ENCODE peak calls at places on chromosome 1, in five cellular contexts. One of them, this sample, is unnamed.

GRCh38 chr1:45840704-45841103 is 37.3 kb downstream of the MAST2 start:
- DNase-seq in SK-N-SH: no peak
- DNase-seq in HepG2: no peak
- DNase-seq in IMR-90: no peak
- DNase-seq in GM12878: no peak
- DNase-seq in this sample: no peak

GRCh38 chr1:98991127-98992003 is 13.3 kb downstream of the PLPPR5 start:
- DNase-seq in IMR-90: peak
- DNase-seq in SK-N-SH: no peak
- DNase-seq in GM12878: peak
- DNase-seq in HepG2: peak
- DNase-seq in this sample: no peak

GRCh38 chr1:115341948-115342347 is 3.9 kb upstream of the NGF start:
- DNase-seq in IMR-90: no peak
- DNase-seq in HepG2: no peak
- DNase-seq in SK-N-SH: no peak
- DNase-seq in GM12878: no peak
- DNase-seq in this sample: no peak

GRCh38 chr1:51281807-51282206 is 45.7 kb downstream of the RNF11 start:
- DNase-seq in HepG2: no peak
- DNase-seq in GM12878: no peak
- DNase-seq in IMR-90: no peak
- DNase-seq in SK-N-SH: peak
- DNase-seq in this sample: no peak

GRCh38 chr1:26597629-26598039 is 68.1 kb downstream of the RPS6KA1 start:
- DNase-seq in IMR-90: peak
- DNase-seq in HepG2: peak
- DNase-seq in GM12878: no peak
- DNase-seq in SK-N-SH: peak
- DNase-seq in this sample: peak

GRCh38 chr1:6365047-6365446 is 28.5 kb downstream of the ACOT7 start:
- DNase-seq in SK-N-SH: no peak
- DNase-seq in GM12878: no peak
- DNase-seq in IMR-90: no peak
- DNase-seq in HepG2: no peak
- DNase-seq in this sample: no peak

GRCh38 chr1:20739225-20739624 is 6.7 kb upstream of the SH2D5 start:
- DNase-seq in SK-N-SH: no peak
- DNase-seq in GM12878: no peak
- DNase-seq in HepG2: no peak
- DNase-seq in IMR-90: peak
- DNase-seq in this sample: no peak

GRCh38 chr1:181134543-181135461 is 46.3 kb downstream of the IER5 start:
- DNase-seq in GM12878: peak
- DNase-seq in IMR-90: peak
- DNase-seq in SK-N-SH: peak
- DNase-seq in HepG2: no peak
- DNase-seq in this sample: no peak

GRCh38 chr1:184685116-184685515 is 69.5 kb downstream of the EDEM3 start:
- DNase-seq in HepG2: no peak
- DNase-seq in SK-N-SH: no peak
- DNase-seq in IMR-90: no peak
- DNase-seq in GM12878: peak
- DNase-seq in this sample: no peak

GRCh38 chr1:218796773-218797172 is 376.9 kb upstream of the LYPLAL1 start:
- DNase-seq in IMR-90: no peak
- DNase-seq in HepG2: no peak
- DNase-seq in SK-N-SH: no peak
- DNase-seq in GM12878: no peak
- DNase-seq in this sample: no peak

GRCh38 chr1:175510914-175511313 is 232.5 kb downstream of the TNR start:
- DNase-seq in GM12878: no peak
- DNase-seq in SK-N-SH: no peak
- DNase-seq in IMR-90: no peak
- DNase-seq in HepG2: no peak
- DNase-seq in this sample: no peak

GRCh38 chr1:85649591-85649990 is 58.6 kb downstream of the ZNHIT6 start:
- DNase-seq in HepG2: no peak
- DNase-seq in GM12878: no peak
- DNase-seq in IMR-90: no peak
- DNase-seq in SK-N-SH: no peak
- DNase-seq in this sample: no peak

GRCh38 chr1:196136396-196136795 is 471.8 kb downstream of the KCNT2 start:
- DNase-seq in HepG2: no peak
- DNase-seq in GM12878: no peak
- DNase-seq in IMR-90: no peak
- DNase-seq in SK-N-SH: no peak
- DNase-seq in this sample: no peak

DNA sequence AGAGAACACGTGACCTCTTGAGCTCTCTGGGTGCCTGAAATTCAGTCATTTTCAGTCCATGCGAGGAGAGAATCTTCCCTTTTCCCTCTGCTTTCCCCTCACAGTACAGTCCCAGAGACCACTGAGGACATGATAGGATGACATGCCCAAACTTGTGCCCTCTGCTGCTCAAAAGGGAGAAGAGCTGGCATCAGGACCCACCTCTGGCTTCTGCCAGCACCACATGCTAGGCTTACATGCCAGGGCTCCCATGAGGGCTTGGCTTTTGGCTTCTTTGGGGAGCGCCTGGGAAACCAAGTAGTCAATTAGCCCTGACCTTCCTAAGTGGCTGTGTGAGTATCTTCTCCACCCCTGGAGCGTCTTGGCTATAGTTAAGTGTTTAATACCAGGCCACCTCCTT is 13.8 kb upstream of the KCNQ4 start:
- DNase-seq in HepG2: no peak
- DNase-seq in GM12878: no peak
- DNase-seq in IMR-90: no peak
- DNase-seq in SK-N-SH: no peak
- DNase-seq in this sample: no peak
- TF ChIP-seq MXI1 in HepG2: no peak
- TF ChIP-seq MXI1 in GM12878: no peak
- TF ChIP-seq MXI1 in IMR-90: no peak
- TF ChIP-seq MXI1 in SK-N-SH: no peak
- TF ChIP-seq MXI1 in this sample: no peak

DNA sequence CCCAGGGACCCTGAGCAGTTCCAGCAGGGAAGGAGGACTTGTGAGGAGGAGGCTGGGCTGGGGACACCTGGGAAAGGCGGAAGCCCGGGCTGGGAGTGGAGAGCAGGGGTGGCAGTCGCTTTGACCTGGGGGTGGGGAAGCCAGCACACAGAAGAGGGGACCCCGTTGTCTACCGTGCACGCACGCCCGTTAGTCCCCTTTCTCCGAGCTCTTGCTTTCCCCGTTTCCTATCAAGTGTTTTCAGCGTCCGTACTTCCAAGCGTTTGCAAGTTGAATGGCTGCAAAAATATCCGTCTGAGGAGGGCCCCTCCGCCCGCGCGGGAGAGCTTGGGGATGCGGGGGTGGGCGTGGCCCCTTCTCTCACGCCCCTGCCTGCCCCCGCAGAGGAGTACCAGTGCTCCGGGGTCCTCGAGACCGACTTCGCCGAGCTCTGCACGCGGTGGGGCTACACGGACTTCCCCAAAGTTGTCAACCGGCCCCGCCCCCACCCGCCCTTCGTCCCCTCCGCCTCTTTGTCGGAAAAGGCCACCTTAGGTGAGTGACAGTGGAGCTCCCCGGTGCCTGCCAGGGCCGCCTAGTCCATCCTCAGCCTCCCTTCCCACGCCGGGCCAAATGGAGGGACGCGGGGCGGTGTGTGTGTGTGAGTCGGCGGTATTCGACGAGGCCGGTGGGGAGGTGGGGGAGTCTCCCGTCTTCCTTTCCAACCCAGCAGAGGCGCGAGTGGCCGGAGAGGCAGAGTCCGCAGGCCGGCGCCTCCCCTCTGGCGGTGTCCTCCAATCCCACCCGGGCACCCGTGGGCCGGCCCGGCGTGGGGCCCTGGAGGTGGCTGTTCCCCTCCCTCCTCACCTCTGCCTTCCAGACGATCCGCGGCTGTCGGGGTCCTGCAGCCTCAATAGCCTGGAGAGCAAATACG is 3.4 kb downstream of the LRRC71 start:
- DNase-seq in SK-N-SH: no peak
- DNase-seq in HepG2: no peak
- DNase-seq in IMR-90: no peak
- DNase-seq in GM12878: no peak
- DNase-seq in this sample: peak
- TF ChIP-seq MXI1 in SK-N-SH: no peak
- TF ChIP-seq MXI1 in HepG2: no peak
- TF ChIP-seq MXI1 in IMR-90: no peak
- TF ChIP-seq MXI1 in GM12878: no peak
- TF ChIP-seq MXI1 in this sample: no peak

GRCh38 chr1:205983925-205984725 is 19.1 kb downstream of the RAB7B start:
- DNase-seq in IMR-90: peak
- DNase-seq in HepG2: peak
- DNase-seq in SK-N-SH: peak
- DNase-seq in GM12878: no peak
- DNase-seq in this sample: peak
- TF ChIP-seq MXI1 in IMR-90: no peak
- TF ChIP-seq MXI1 in HepG2: no peak
- TF ChIP-seq MXI1 in SK-N-SH: no peak
- TF ChIP-seq MXI1 in GM12878: no peak
- TF ChIP-seq MXI1 in this sample: no peak

DNA sequence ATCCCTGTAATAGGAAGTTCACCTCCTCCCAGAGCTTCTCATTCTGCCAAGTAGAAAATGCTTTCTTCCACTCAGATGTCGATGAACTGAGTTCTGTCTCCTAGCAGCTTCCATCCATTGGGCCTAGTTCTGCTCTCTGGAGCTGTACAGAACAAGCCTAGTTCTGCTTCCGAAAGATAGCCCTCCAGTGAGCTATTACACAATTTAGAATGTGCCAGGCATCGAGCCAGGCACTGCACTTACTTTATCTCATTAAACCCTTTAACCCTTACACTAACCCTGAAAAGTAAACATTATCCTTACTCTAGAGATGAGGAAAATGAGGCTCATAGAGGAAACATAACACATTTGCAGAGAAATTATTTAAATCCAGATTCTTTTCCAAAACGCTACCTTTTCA is 20.7 kb downstream of the COA7 start:
- DNase-seq in HepG2: no peak
- DNase-seq in GM12878: no peak
- DNase-seq in SK-N-SH: no peak
- DNase-seq in IMR-90: peak
- DNase-seq in this sample: no peak
- TF ChIP-seq MXI1 in HepG2: no peak
- TF ChIP-seq MXI1 in GM12878: no peak
- TF ChIP-seq MXI1 in SK-N-SH: no peak
- TF ChIP-seq MXI1 in IMR-90: no peak
- TF ChIP-seq MXI1 in this sample: no peak

DNA sequence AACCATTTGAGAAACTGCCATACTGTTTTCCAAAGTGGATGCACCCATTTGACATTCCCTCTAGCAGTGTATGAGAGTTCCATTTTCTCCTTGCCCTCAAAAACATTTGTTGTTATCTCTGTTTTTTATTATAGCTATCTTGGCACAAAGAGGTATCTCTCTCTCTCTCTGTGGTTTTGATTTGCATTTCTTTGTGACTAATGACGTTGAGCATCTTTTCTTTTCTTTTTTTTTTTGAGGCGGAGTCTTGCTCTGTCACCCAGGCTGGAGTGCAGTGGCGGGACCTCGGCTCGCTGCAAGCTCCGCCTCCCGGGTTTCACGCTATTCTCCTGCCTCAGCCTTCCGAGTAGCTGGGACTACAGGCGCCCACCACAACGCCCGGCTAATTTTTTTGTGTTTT is 17.4 kb upstream of the ZMYM6 start:
- DNase-seq in HepG2: no peak
- DNase-seq in SK-N-SH: no peak
- DNase-seq in GM12878: no peak
- DNase-seq in IMR-90: no peak
- DNase-seq in this sample: no peak
- TF ChIP-seq MXI1 in HepG2: no peak
- TF ChIP-seq MXI1 in SK-N-SH: no peak
- TF ChIP-seq MXI1 in GM12878: no peak
- TF ChIP-seq MXI1 in IMR-90: no peak
- TF ChIP-seq MXI1 in this sample: no peak

DNA sequence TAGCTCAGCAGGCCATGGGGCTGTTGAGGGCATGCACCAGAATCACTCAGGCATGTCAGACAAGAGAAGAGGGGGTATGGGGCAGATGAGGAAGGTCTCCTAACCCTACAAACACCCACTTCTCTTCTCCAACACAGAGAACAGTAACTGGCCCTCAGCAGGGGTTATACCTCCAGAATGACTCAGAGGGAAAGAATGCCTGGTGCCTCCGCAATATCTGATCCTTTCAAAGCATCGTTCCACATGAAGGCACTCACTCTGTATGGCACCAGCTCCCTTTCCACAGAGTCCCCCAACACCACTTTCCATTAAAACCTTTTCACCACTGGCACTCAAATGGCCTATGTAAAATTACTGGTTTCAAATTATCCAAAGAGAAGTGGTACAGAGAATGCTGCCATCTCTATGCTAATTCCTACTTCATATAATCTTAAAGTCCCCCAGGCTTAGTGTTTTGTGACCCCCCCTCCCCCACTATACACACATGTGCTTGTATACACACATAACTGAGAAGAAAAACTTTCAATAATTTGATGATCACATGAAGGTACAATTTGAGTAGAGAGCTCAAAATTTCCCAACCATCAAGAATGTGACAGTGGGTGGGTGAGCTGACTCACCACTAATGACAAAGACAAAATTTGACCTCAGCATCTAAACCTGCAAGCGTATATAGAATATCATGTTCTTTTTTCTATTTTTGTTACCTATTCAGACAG is 91.5 kb downstream of the SIPA1L2 start:
- DNase-seq in IMR-90: peak
- DNase-seq in GM12878: no peak
- DNase-seq in SK-N-SH: no peak
- DNase-seq in HepG2: peak
- DNase-seq in this sample: no peak
- TF ChIP-seq MXI1 in IMR-90: no peak
- TF ChIP-seq MXI1 in GM12878: no peak
- TF ChIP-seq MXI1 in SK-N-SH: no peak
- TF ChIP-seq MXI1 in HepG2: no peak
- TF ChIP-seq MXI1 in this sample: no peak

DNA sequence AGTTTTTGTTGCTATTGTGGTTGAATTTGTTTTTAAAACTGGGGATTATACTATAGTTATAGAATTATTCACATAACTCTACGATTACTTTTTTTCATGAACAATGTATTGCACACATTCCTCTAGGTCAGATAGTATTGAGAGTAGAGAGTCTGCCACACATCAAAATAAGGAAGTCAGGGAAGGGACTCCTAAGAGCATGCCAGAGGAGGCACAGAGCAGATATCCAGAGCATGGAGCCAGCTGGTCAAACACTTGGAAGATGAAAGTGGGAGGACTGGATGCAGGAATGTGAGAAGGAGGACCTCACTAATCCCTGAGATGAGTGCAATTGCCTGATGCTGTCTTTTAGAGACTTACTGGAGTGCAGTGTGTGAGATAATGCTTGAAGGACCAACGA is 9.6 kb upstream of the RFX5 start:
- DNase-seq in GM12878: no peak
- DNase-seq in HepG2: no peak
- DNase-seq in SK-N-SH: no peak
- DNase-seq in IMR-90: no peak
- DNase-seq in this sample: no peak
- TF ChIP-seq MXI1 in GM12878: no peak
- TF ChIP-seq MXI1 in HepG2: no peak
- TF ChIP-seq MXI1 in SK-N-SH: no peak
- TF ChIP-seq MXI1 in IMR-90: no peak
- TF ChIP-seq MXI1 in this sample: no peak